ENCODE peak calls at places on chromosomes 1 and 21, in seven cellular contexts. N, Q, I, D, B, T and R are unnamed samples.

GRCh38 chr21:42187976-42188653 is 30.8 kb upstream of the ABCG1 start:
- DNase-seq in N (no peak), Q (peak), I (no peak), D (peak), B (no peak), T (peak), R (peak)

GRCh38 chr1:175618559-175618958 is 124.8 kb downstream of the TNR start:
- DNase-seq in N (no peak), Q (no peak), I (no peak), D (no peak), B (no peak), T (no peak), R (no peak)

GRCh38 chr1:207752456-207753132 is 740 bp downstream of the CD46 start:
- DNase-seq in N (peak), Q (no peak), I (peak), D (peak), B (peak), T (peak), R (no peak)

GRCh38 chr1:163202833-163203451 is at the start of gene RGS5:
- DNase-seq in N (no peak), Q (no peak), I (no peak), D (no peak), B (no peak), T (peak), R (no peak)

GRCh38 chr1:207993477-207994445 is 82.8 kb upstream of the CD34 start:
- DNase-seq in N (no peak), Q (no peak), I (no peak), D (no peak), B (no peak), T (peak), R (no peak)

GRCh38 chr1:109241344-109241743 is 8.0 kb upstream of the CELSR2 start:
- DNase-seq in N (no peak), Q (no peak), I (no peak), D (no peak), B (no peak), T (peak), R (no peak)

GRCh38 chr1:185401019-185401418 is 84.0 kb upstream of the IVNS1ABP start:
- DNase-seq in N (no peak), Q (no peak), I (no peak), D (no peak), B (no peak), T (no peak), R (no peak)

GRCh38 chr1:230169454-230170152 is 102.6 kb downstream of the GALNT2 start:
- DNase-seq in N (no peak), Q (no peak), I (no peak), D (no peak), B (no peak), T (no peak), R (no peak)

GRCh38 chr1:6185635-6186382 is 5.7 kb upstream of the CHD5 start:
- DNase-seq in N (no peak), Q (no peak), I (peak), D (no peak), B (no peak), T (peak), R (no peak)

GRCh38 chr1:158941317-158941716 is 10.0 kb downstream of the PYHIN1 start:
- DNase-seq in N (no peak), Q (no peak), I (no peak), D (no peak), B (no peak), T (no peak), R (no peak)

GRCh38 chr1:218813247-218813646 is 360.4 kb upstream of the LYPLAL1 start:
- DNase-seq in N (no peak), Q (no peak), I (no peak), D (no peak), B (no peak), T (peak), R (no peak)

GRCh38 chr1:35220976-35221375 is 28.0 kb upstream of the SFPQ start:
- DNase-seq in N (no peak), Q (no peak), I (peak), D (no peak), B (no peak), T (peak), R (no peak)

GRCh38 chr1:204685236-204686006 is at the start of gene LRRN2:
- DNase-seq in N (peak), Q (no peak), I (peak), D (no peak), B (peak), T (peak), R (no peak)

GRCh38 chr1:204624631-204625216 is 60.8 kb downstream of the LRRN2 start:
- DNase-seq in N (no peak), Q (no peak), I (peak), D (no peak), B (no peak), T (no peak), R (no peak)

GRCh38 chr1:1359316-1359667 is 937 bp upstream of the MXRA8 start:
- DNase-seq in N (peak), Q (no peak), I (no peak), D (no peak), B (no peak), T (peak), R (no peak)

GRCh38 chr1:158112994-158113758 is 67.5 kb upstream of the CD1D start:
- DNase-seq in N (peak), Q (peak), I (peak), D (no peak), B (no peak), T (peak), R (no peak)

GRCh38 chr1:85850238-85850637 is 142.0 kb upstream of the ZNHIT6 start:
- DNase-seq in N (no peak), Q (no peak), I (peak), D (no peak), B (no peak), T (peak), R (no peak)

GRCh38 chr1:41171266-41171874 is 70.7 kb downstream of the SCMH1 start:
- DNase-seq in N (no peak), Q (no peak), I (no peak), D (no peak), B (no peak), T (no peak), R (no peak)

GRCh38 chr1:201718346-201719202 is 110.4 kb upstream of the IPO9 start:
- DNase-seq in N (peak), Q (no peak), I (no peak), D (no peak), B (no peak), T (no peak), R (no peak)

GRCh38 chr1:201307239-201307638 is 23.9 kb downstream of the PKP1 start:
- DNase-seq in N (no peak), Q (no peak), I (no peak), D (no peak), B (no peak), T (no peak), R (no peak)

GRCh38 chr1:159211331-159212136 is 6.9 kb downstream of the ACKR1 start:
- DNase-seq in N (peak), Q (peak), I (peak), D (no peak), B (peak), T (peak), R (peak)

GRCh38 chr1:32870615-32871363 is at the start of gene FNDC5:
- DNase-seq in N (peak), Q (no peak), I (peak), D (no peak), B (no peak), T (peak), R (no peak)

GRCh38 chr1:85884372-85885035 is 176.3 kb upstream of the ZNHIT6 start:
- DNase-seq in N (no peak), Q (no peak), I (peak), D (no peak), B (no peak), T (peak), R (no peak)

GRCh38 chr1:161008857-161009554 is 11.9 kb downstream of the F11R start:
- DNase-seq in N (no peak), Q (no peak), I (no peak), D (no peak), B (no peak), T (peak), R (no peak)

GRCh38 chr1:2946291-2946690 is 75.0 kb upstream of the ACTRT2 start:
- DNase-seq in N (peak), Q (no peak), I (no peak), D (no peak), B (peak), T (no peak), R (no peak)

GRCh38 chr1:40802078-40803075 is 18.8 kb downstream of the KCNQ4 start:
- DNase-seq in N (peak), Q (peak), I (peak), D (peak), B (peak), T (peak), R (peak)

GRCh38 chr1:218302155-218302554 is 17.1 kb downstream of the RRP15 start:
- DNase-seq in N (no peak), Q (no peak), I (no peak), D (no peak), B (no peak), T (no peak), R (no peak)

GRCh38 chr1:228095938-228096337 is 7.2 kb downstream of the C1orf35 start:
- DNase-seq in N (no peak), Q (no peak), I (no peak), D (no peak), B (no peak), T (no peak), R (no peak)
- H3K4me3 ChIP-seq in N (no peak), Q (no peak), I (no peak), D (no peak), B (no peak), T (no peak), R (no peak)

GRCh38 chr21:17048974-17049373 is 463.9 kb upstream of the CXADR start:
- DNase-seq in N (peak), Q (no peak), I (no peak), D (no peak), B (no peak), T (no peak), R (no peak)
- H3K27ac ChIP-seq in N (no peak), Q (no peak), I (no peak), D (no peak), B (no peak), T (no peak), R (no peak)

GRCh38 chr1:70210820-70211219 is 5.4 kb upstream of the LRRC40 start:
- DNase-seq in N (no peak), Q (no peak), I (no peak), D (no peak), B (no peak), T (no peak), R (no peak)
- H3K4me3 ChIP-seq in N (no peak), Q (no peak), I (no peak), D (no peak), B (no peak), T (no peak), R (no peak)

DNA sequence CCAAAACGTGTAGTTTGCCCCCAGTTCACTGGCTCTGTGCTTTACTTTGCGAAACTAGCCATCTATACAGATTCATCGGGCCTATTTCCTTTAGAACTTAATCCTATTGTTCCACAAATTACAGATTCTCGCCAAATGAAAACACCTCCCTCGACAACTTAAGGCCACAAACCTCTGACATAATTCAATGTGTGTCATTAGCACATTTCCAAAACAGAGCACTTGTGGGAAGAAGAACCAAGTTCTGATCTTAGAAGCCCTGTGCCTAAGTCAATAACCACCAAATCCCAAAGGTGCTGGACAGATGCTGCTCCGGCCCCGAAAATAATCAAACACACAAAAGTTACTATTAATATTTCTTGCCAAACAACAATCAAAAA is 93.9 kb downstream of the SLC45A1 start:
- DNase-seq in N (no peak), Q (no peak), I (no peak), D (no peak), B (no peak), T (no peak), R (no peak)
- H3K27ac ChIP-seq in N (peak), Q (no peak), I (peak), D (peak), B (peak), T (no peak), R (no peak)

GRCh38 chr1:28812669-28813468 is 899 bp downstream of the OPRD1 start:
- DNase-seq in N (no peak), Q (no peak), I (no peak), D (no peak), B (no peak), T (no peak), R (no peak)

GRCh38 chr1:28813931-28814465 is 2.0 kb downstream of the OPRD1 start:
- DNase-seq in N (no peak), Q (no peak), I (no peak), D (no peak), B (no peak), T (no peak), R (no peak)

GRCh38 chr1:28819020-28819419 is 7.0 kb downstream of the OPRD1 start:
- DNase-seq in N (no peak), Q (no peak), I (no peak), D (no peak), B (no peak), T (no peak), R (no peak)

GRCh38 chr1:28817133-28817532 is 5.2 kb downstream of the OPRD1 start:
- DNase-seq in N (no peak), Q (no peak), I (no peak), D (no peak), B (no peak), T (no peak), R (no peak)

DNA sequence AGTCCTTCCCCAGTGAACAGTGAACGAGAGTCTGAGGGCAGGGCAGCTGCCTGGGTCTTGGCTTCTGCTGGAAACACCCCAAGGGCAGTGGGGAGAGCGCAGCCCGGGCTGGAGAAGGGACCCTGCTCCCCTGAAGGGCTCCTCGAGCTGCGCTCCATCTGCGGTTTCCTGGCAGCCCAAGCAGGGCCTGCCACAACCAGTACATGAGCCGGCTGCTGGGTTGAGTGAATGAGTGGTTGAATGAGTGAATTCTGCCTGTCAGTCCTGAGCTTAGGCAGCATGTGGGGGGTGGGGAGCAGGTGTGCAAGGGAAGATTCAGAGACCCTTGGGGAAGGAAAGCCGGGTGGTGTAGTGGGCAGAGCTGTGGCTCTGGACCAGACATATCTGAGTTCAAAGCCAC is 3.6 kb downstream of the OPRD1 start:
- DNase-seq in N (no peak), Q (no peak), I (no peak), D (no peak), B (no peak), T (no peak), R (no peak)
- H3K4me3 ChIP-seq in N (no peak), Q (no peak), I (no peak), D (no peak), B (no peak), T (no peak), R (no peak)

GRCh38 chr1:145967288-145967687 is 2.8 kb downstream of the POLR3GL start:
- DNase-seq in N (no peak), Q (no peak), I (no peak), D (no peak), B (no peak), T (no peak), R (no peak)

GRCh38 chr1:145962157-145963102 is 1.9 kb downstream of the ANKRD34A start:
- DNase-seq in N (peak), Q (no peak), I (peak), D (peak), B (peak), T (no peak), R (no peak)

GRCh38 chr1:145964328-145965118 is at the start of the genes ANKRD34A and POLR3GL:
- DNase-seq in N (peak), Q (peak), I (peak), D (peak), B (peak), T (peak), R (peak)

GRCh38 chr1:145963218-145964019 is 956 bp downstream of the ANKRD34A start:
- DNase-seq in N (no peak), Q (no peak), I (peak), D (no peak), B (no peak), T (peak), R (peak)

DNA sequence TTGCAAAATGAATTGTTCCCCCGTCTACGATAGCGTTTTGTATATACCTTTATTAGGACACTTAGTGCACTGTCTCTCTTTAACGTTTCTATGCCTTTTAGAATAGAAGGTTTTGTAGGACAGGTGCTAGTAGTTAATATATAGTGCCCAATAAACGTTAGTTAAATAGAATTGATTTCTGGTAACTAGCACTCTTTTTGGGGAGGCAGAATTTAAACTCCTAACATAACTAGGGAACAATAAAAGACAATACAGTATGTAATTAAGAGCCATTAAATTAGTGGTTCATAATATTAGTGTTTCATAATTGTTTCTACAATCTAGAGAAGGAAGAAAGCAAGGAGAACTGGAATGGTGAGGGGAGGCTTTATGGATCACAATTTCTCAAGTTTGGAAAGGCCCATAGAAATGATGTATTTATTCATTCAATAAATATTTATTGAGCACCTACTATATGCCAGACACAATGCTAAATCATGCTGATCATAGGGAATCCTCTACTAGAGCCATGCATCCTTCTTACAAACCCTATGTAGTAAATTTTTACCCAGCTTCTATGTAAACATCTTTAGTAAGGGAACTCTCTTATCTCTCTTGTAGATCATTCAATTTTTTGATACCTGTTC is 742 bp downstream of the POLR3GL start:
- DNase-seq in N (no peak), Q (no peak), I (no peak), D (no peak), B (no peak), T (no peak), R (no peak)
- H3K27ac ChIP-seq in N (no peak), Q (peak), I (peak), D (peak), B (peak), T (peak), R (peak)

GRCh38 chr1:209708297-209708696 is 3.7 kb downstream of the HSD11B1 start:
- DNase-seq in N (no peak), Q (no peak), I (no peak), D (no peak), B (no peak), T (no peak), R (no peak)

GRCh38 chr1:209704584-209704983 is at the start of gene HSD11B1:
- DNase-seq in N (peak), Q (no peak), I (peak), D (peak), B (peak), T (peak), R (no peak)

GRCh38 chr1:209705033-209705589 is 465 bp downstream of the HSD11B1 start:
- DNase-seq in N (no peak), Q (no peak), I (no peak), D (no peak), B (no peak), T (peak), R (no peak)

GRCh38 chr1:209707308-209707707 is 2.7 kb downstream of the HSD11B1 start:
- DNase-seq in N (no peak), Q (no peak), I (no peak), D (no peak), B (no peak), T (no peak), R (no peak)

DNA sequence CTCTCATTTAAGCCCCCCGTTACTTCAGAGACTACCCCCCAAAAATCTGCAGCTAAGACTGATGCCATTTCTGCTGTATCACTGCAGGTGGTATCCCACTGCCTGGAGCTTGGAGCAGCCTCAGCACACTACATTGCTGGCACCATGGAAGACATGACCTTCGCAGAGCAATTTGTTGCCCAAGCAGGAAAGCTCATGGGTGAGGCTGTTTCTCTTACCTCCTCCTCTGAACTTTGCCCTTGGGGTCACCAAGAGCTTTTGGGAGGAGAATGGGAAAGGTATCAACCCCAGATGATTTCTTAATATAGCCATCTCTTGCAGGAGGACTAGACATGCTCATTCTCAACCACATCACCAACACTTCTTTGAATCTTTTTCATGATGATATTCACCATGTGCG is 2.0 kb downstream of the HSD11B1 start:
- DNase-seq in N (no peak), Q (no peak), I (no peak), D (no peak), B (no peak), T (no peak), R (no peak)
- H3K4me3 ChIP-seq in N (no peak), Q (no peak), I (no peak), D (no peak), B (no peak), T (no peak), R (no peak)

GRCh38 chr1:58899581-58900271 is 115.9 kb upstream of the JUN start:
- DNase-seq in N (no peak), Q (no peak), I (no peak), D (no peak), B (no peak), T (no peak), R (no peak)
- H3K27ac ChIP-seq in N (peak), Q (no peak), I (peak), D (peak), B (peak), T (peak), R (peak)

GRCh38 chr21:38733973-38734546 is 71.7 kb upstream of the ETS2 start:
- DNase-seq in N (peak), Q (peak), I (peak), D (peak), B (peak), T (peak), R (peak)
- H3K4me3 ChIP-seq in N (peak), Q (peak), I (peak), D (no peak), B (no peak), T (peak), R (peak)

DNA sequence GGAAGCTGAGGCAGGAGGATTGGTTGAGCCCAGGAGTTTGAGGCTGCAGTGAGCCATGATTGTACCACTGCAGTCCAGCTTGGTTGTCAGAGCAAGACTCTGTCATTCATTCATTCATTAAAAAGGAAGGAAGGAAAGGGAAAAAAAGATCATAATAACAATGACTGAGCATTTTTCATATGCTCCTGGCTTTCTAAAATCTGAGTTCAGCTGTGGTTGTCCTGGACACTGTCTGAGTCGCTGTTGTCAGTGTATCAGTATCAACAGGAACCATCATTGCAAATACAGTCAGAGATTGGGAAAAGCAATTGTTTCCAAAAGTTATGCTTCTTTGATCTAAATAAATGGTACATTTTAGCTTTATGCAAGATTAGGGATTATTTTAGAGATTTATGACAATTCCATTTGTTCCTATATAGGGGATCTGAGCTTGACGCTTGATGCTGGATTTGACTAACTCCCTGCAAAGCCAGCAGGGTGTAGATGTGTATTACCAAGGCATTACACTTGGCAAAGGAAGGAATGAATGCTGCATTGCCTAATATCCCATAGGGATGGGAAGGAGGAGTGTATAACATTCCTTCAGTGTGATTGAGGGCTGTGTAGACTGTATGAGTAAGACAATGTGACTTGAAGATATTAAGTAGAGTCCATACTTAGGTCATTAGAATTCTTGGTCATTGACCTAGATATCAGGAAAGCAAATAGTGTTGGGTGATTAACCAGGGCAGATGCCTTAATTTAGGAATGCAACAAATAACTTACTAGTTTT is 100.2 kb downstream of the DISP1 start:
- DNase-seq in N (no peak), Q (no peak), I (no peak), D (no peak), B (no peak), T (peak), R (no peak)
- H3K27ac ChIP-seq in N (no peak), Q (no peak), I (no peak), D (no peak), B (no peak), T (no peak), R (no peak)